ENCODE peak calls at places on chromosome 17, in five cellular contexts. R is ovary, C is cardiac muscle cell, T is endodermal cell, L is pancreas. O is an unnamed sample.

GRCh38 chr17:76732734-76733617 is 4.2 kb downstream of the SRSF2 start:
- DNase-seq in C (peak), L (no peak), R (no peak), T (peak), O (no peak)

GRCh38 chr17:65750678-65751077 is 189.2 kb upstream of the AXIN2 start:
- DNase-seq in C (peak), L (peak), R (peak), T (no peak), O (peak)

GRCh38 chr17:13626703-13627102 is 25.0 kb upstream of the HS3ST3A1 start:
- DNase-seq in T (no peak), R (no peak), C (peak), L (no peak), O (no peak)

GRCh38 chr17:68389041-68389440 is 68.3 kb downstream of the WIPI1 start:
- DNase-seq in C (no peak), T (peak), L (no peak), R (no peak), O (no peak)

GRCh38 chr17:32520737-32521399 is 34.1 kb downstream of the CDK5R1 start:
- DNase-seq in T (peak), L (no peak), C (no peak), R (no peak), O (no peak)

GRCh38 chr17:35238817-35239216 is 4.1 kb upstream of the SLFN5 start:
- DNase-seq in L (no peak), C (peak), T (no peak), R (no peak), O (no peak)

GRCh38 chr17:10155334-10156081 is 42.9 kb downstream of the GAS7 start:
- DNase-seq in T (no peak), C (no peak), R (no peak), L (no peak), O (no peak)

GRCh38 chr17:27578718-27579085 is 52.3 kb upstream of the LGALS9 start:
- DNase-seq in T (peak), C (peak), R (no peak), L (no peak), O (no peak)

GRCh38 chr17:29054835-29055234 is 11.9 kb downstream of the PIPOX start:
- DNase-seq in L (no peak), C (no peak), R (no peak), T (no peak), O (no peak)

GRCh38 chr17:9174779-9175574 is 153.7 kb downstream of the NTN1 start:
- DNase-seq in R (no peak), C (no peak), L (no peak), T (no peak), O (no peak)

DNA sequence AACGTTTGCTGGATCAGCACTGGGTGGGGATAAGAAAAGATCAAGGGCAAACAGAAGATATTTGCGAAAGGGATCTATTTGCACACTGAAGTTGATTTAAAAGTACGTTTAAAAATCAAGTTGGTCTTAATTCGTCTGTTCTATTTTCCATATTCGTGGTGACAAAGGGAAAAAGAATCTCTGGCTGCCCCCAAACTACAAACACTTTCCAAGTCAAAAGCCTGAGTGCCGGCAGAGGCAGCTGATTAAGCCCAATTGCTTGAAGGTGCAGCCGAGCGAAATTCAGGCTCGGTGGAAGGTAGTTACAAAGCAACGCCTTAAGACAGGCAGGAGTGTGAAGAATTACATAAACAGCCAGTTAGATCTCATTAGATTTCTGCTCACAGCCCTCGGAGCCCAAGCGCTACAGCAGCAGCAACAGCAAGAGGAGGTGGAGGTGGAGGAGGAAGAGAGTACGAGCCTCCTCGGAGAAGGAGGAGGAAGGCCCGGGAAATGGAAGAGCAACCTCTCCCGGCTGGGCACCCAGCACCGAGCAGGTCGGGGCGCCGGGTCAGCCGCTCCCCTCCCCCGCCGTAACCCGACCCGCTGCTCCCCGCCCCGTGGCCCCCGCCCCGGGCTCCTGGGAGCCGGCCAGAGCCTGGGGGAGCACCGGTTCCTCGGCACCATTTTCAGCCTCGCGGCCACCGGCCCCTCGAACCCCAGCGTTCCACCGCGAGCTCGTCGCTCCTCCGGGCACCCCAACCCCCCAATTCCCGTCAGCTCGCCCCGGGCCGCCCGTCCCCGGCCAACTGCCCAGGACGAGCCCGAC is 890 bp downstream of the TOB1 start:
- DNase-seq in R (peak), T (peak), C (peak), L (peak), O (peak)
- TF ChIP-seq CTCF in R (no peak), T (no peak), C (no peak), L (no peak), O (no peak)

GRCh38 chr17:74903671-74904070 is 10.2 kb upstream of the FADS6 start:
- DNase-seq in R (no peak), C (no peak), T (no peak), L (no peak), O (no peak)
- H3K27ac ChIP-seq in R (no peak), C (no peak), T (no peak), L (no peak), O (no peak)

GRCh38 chr17:1713878-1714487 is 3.8 kb upstream of the TLCD2 start:
- DNase-seq in T (peak), R (peak), C (peak), L (no peak), O (no peak)
- TF ChIP-seq CTCF in T (peak), R (peak), C (peak), L (no peak), O (peak)

GRCh38 chr17:74117999-74118421 is 85.5 kb upstream of the RPL38 start:
- DNase-seq in L (no peak), R (no peak), T (peak), C (no peak), O (no peak)

GRCh38 chr17:74117087-74117486 is 86.4 kb upstream of the RPL38 start:
- DNase-seq in L (no peak), C (no peak), R (no peak), T (peak), O (no peak)

GRCh38 chr17:74119960-74120359 is 83.5 kb upstream of the RPL38 start:
- DNase-seq in R (no peak), C (no peak), T (no peak), L (no peak), O (no peak)

GRCh38 chr17:74118504-74118903 is 85.0 kb upstream of the RPL38 start:
- DNase-seq in T (peak), L (no peak), C (peak), R (no peak), O (no peak)

GRCh38 chr17:74119049-74119580 is 84.4 kb upstream of the RPL38 start:
- DNase-seq in T (no peak), R (no peak), C (no peak), L (no peak), O (no peak)
- H3K27ac ChIP-seq in T (no peak), R (no peak), C (no peak), L (no peak), O (no peak)

DNA sequence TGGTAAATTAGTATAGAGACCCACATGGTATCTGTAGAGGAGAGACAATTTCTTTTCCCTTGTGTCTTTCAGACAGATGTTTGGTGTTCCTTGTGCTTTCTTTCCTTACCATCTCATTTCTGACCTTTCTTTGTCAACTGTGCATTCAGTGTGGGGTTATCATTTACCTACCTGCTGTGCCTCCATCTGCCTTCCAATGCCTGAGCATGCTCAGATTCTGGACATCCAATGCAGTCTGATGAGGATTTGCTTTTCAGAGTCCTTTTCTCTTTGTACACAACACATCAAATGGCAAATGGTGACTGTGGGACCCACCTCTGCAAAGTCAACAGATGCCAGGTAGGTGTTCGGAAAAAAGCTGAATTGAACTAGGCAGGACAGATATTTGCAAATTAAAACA is 364.8 kb downstream of the CA10 start:
- DNase-seq in L (no peak), T (no peak), R (no peak), C (no peak), O (no peak)
- TF ChIP-seq CTCF in L (no peak), T (no peak), R (no peak), C (no peak), O (no peak)

O was measured in PC-9.